ENCODE peak calls at places on chromosome 17, in seven cellular contexts. One of them, this sample, is unnamed.

GRCh38 chr17:73474370-73474988 is 162.7 kb upstream of the CDC42EP4 start:
- DNase-seq in neural progenitor cell: no peak
- DNase-seq in PC-9: peak
- DNase-seq in HepG2: peak
- DNase-seq in SK-N-SH: peak
- DNase-seq in A549: peak
- DNase-seq in IMR-90: peak
- DNase-seq in this sample: no peak

GRCh38 chr17:9999948-10000695 is 95.1 kb upstream of the RCVRN start:
- DNase-seq in IMR-90: no peak
- DNase-seq in A549: no peak
- DNase-seq in SK-N-SH: no peak
- DNase-seq in HepG2: no peak
- DNase-seq in neural progenitor cell: no peak
- DNase-seq in PC-9: no peak
- DNase-seq in this sample: no peak

GRCh38 chr17:59004338-59005111 is 102.2 kb downstream of the TRIM37 start:
- DNase-seq in HepG2: peak
- DNase-seq in A549: peak
- DNase-seq in IMR-90: peak
- DNase-seq in SK-N-SH: peak
- DNase-seq in PC-9: peak
- DNase-seq in neural progenitor cell: peak
- DNase-seq in this sample: peak

GRCh38 chr17:37557482-37557881 is 51.7 kb downstream of the SYNRG start:
- DNase-seq in A549: no peak
- DNase-seq in neural progenitor cell: no peak
- DNase-seq in HepG2: no peak
- DNase-seq in PC-9: no peak
- DNase-seq in SK-N-SH: no peak
- DNase-seq in IMR-90: no peak
- DNase-seq in this sample: no peak

GRCh38 chr17:65078441-65079160 is 22.1 kb upstream of the GNA13 start:
- DNase-seq in neural progenitor cell: no peak
- DNase-seq in SK-N-SH: no peak
- DNase-seq in A549: no peak
- DNase-seq in PC-9: no peak
- DNase-seq in IMR-90: peak
- DNase-seq in HepG2: no peak
- DNase-seq in this sample: no peak

GRCh38 chr17:77948690-77949114 is 9.8 kb upstream of the TNRC6C start:
- DNase-seq in IMR-90: peak
- DNase-seq in neural progenitor cell: peak
- DNase-seq in HepG2: peak
- DNase-seq in A549: peak
- DNase-seq in SK-N-SH: peak
- DNase-seq in PC-9: no peak
- DNase-seq in this sample: no peak

GRCh38 chr17:78723001-78723796 is 58.9 kb downstream of the CYTH1 start:
- DNase-seq in neural progenitor cell: peak
- DNase-seq in IMR-90: peak
- DNase-seq in PC-9: no peak
- DNase-seq in SK-N-SH: peak
- DNase-seq in A549: no peak
- DNase-seq in HepG2: no peak
- DNase-seq in this sample: no peak

GRCh38 chr17:43175213-43176118 is 4.5 kb downstream of the NBR1 start:
- DNase-seq in SK-N-SH: no peak
- DNase-seq in IMR-90: peak
- DNase-seq in neural progenitor cell: no peak
- DNase-seq in PC-9: no peak
- DNase-seq in HepG2: peak
- DNase-seq in A549: no peak
- DNase-seq in this sample: no peak

GRCh38 chr17:30226878-30227277 is 8.6 kb downstream of the SLC6A4 start:
- DNase-seq in IMR-90: no peak
- DNase-seq in HepG2: peak
- DNase-seq in neural progenitor cell: no peak
- DNase-seq in A549: no peak
- DNase-seq in PC-9: no peak
- DNase-seq in SK-N-SH: no peak
- DNase-seq in this sample: no peak

GRCh38 chr17:75724016-75725003 is 3.1 kb downstream of the ITGB4 start:
- DNase-seq in SK-N-SH: no peak
- DNase-seq in neural progenitor cell: no peak
- DNase-seq in A549: no peak
- DNase-seq in IMR-90: no peak
- DNase-seq in PC-9: no peak
- DNase-seq in HepG2: no peak
- DNase-seq in this sample: no peak
- H3K4me3 ChIP-seq in SK-N-SH: no peak
- H3K4me3 ChIP-seq in neural progenitor cell: no peak
- H3K4me3 ChIP-seq in A549: no peak
- H3K4me3 ChIP-seq in IMR-90: no peak
- H3K4me3 ChIP-seq in PC-9: peak
- H3K4me3 ChIP-seq in HepG2: no peak
- H3K4me3 ChIP-seq in this sample: no peak

GRCh38 chr17:45953561-45953960 is 45.5 kb upstream of the STH start:
- DNase-seq in SK-N-SH: no peak
- DNase-seq in PC-9: no peak
- DNase-seq in HepG2: no peak
- DNase-seq in A549: no peak
- DNase-seq in neural progenitor cell: no peak
- DNase-seq in IMR-90: no peak
- DNase-seq in this sample: no peak

GRCh38 chr17:45951403-45951802 is 47.6 kb upstream of the STH start:
- DNase-seq in PC-9: no peak
- DNase-seq in IMR-90: no peak
- DNase-seq in HepG2: no peak
- DNase-seq in A549: no peak
- DNase-seq in SK-N-SH: no peak
- DNase-seq in neural progenitor cell: no peak
- DNase-seq in this sample: no peak

GRCh38 chr17:45952814-45953320 is 46.2 kb upstream of the STH start:
- DNase-seq in IMR-90: no peak
- DNase-seq in neural progenitor cell: no peak
- DNase-seq in HepG2: no peak
- DNase-seq in SK-N-SH: no peak
- DNase-seq in A549: no peak
- DNase-seq in PC-9: no peak
- DNase-seq in this sample: no peak

GRCh38 chr17:45950888-45951287 is 48.2 kb upstream of the STH start:
- DNase-seq in SK-N-SH: no peak
- DNase-seq in PC-9: no peak
- DNase-seq in IMR-90: no peak
- DNase-seq in HepG2: no peak
- DNase-seq in A549: no peak
- DNase-seq in neural progenitor cell: no peak
- DNase-seq in this sample: no peak

GRCh38 chr17:45951941-45952340 is 47.1 kb upstream of the STH start:
- DNase-seq in HepG2: no peak
- DNase-seq in PC-9: no peak
- DNase-seq in SK-N-SH: no peak
- DNase-seq in neural progenitor cell: no peak
- DNase-seq in A549: no peak
- DNase-seq in IMR-90: no peak
- DNase-seq in this sample: no peak
- H3K4me2 ChIP-seq in HepG2: no peak
- H3K4me2 ChIP-seq in PC-9: no peak
- H3K4me2 ChIP-seq in SK-N-SH: no peak
- H3K4me2 ChIP-seq in neural progenitor cell: no peak
- H3K4me2 ChIP-seq in A549: no peak
- H3K4me2 ChIP-seq in IMR-90: no peak
- H3K4me2 ChIP-seq in this sample: no peak

DNA sequence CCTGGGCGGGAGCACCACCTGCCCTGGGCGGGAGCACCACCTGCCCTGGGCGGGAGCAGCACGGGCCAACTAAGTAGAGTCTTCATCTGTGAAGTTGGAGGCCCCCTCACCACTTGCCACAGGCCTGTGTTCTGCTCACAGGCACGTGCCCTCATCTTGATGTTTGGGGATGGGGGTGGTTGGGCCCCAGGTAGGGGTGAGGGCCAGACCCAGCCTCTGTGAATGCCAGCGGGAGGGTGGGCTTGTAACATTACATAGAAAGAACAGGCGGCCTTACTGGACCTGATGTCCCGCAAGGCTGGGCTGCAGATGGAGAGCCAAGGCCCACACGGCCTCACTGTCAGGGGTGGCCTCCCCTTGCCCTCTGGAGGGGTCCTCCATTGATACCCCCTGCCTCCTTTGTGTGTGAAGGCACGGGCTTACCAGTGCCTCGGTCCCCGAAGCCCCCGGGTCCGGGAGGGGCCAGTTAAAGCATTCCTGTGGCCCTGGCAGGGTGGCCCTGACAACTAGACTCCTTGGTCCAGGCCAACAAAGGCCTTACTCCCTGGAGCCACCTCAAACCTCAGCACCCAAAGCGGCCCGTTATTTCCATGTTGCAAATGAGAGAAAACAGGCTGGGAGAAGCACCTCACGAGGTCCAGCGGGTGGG is 1.1 kb upstream of the SLC16A3 start:
- DNase-seq in IMR-90: no peak
- DNase-seq in neural progenitor cell: no peak
- DNase-seq in HepG2: no peak
- DNase-seq in PC-9: no peak
- DNase-seq in SK-N-SH: no peak
- DNase-seq in A549: no peak
- DNase-seq in this sample: no peak
- H3K27ac ChIP-seq in IMR-90: no peak
- H3K27ac ChIP-seq in neural progenitor cell: no peak
- H3K27ac ChIP-seq in HepG2: peak
- H3K27ac ChIP-seq in PC-9: peak
- H3K27ac ChIP-seq in SK-N-SH: no peak
- H3K27ac ChIP-seq in A549: peak
- H3K27ac ChIP-seq in this sample: no peak

DNA sequence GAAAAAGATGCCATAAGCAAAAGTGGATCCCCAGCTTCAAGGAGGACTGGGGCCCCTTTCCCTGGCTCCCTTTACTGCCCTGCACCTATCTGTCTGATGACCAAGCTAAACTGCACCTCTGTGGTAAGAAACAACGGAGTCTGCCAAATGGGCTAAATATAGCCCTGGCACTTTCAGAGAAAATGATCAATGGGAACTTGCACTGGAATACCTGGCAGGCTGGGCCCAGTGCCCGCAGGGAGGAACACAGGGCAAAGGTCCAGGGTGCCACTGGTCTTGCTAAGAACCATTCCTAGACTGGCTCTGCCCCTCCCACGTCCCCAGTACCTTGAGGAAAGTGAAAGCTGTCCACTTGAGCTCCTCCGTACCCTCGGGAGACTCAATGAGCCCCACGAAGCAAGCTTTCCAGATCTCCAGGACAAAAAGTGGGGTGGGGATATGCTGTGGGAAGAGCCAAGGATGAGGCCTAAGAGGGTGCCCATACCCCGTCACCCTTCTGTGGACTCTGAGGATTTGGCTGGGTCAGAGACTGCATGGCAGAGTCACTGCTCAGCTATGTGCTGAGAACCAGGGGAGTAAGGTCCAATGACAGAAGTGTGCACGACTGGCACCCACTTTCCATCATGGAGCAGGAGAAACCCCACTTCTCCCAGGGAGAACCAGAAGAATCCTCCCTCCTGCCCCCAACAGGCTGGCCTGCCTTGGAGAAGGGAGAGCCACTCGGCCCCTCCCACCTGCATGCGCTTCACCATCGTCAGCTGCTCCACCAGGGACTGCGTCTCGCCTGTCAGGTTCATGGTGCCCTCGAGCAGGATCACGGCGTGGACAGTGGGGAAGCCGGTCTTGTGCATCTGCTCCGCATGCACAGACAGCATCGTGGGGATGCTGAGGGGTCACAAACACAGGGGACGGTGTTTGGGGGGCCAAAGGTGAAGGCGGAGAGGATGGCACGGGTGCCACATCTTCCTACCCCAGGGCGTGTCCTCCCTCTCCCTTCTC is 17.4 kb downstream of the CSF3 start:
- DNase-seq in neural progenitor cell: no peak
- DNase-seq in PC-9: no peak
- DNase-seq in A549: no peak
- DNase-seq in IMR-90: no peak
- DNase-seq in SK-N-SH: no peak
- DNase-seq in HepG2: no peak
- DNase-seq in this sample: no peak
- H3K4me3 ChIP-seq in neural progenitor cell: no peak
- H3K4me3 ChIP-seq in PC-9: no peak
- H3K4me3 ChIP-seq in A549: no peak
- H3K4me3 ChIP-seq in IMR-90: no peak
- H3K4me3 ChIP-seq in SK-N-SH: no peak
- H3K4me3 ChIP-seq in HepG2: no peak
- H3K4me3 ChIP-seq in this sample: no peak

GRCh38 chr17:61204456-61204855 is 195.2 kb upstream of the TBX2 start:
- DNase-seq in A549: no peak
- DNase-seq in PC-9: no peak
- DNase-seq in SK-N-SH: no peak
- DNase-seq in IMR-90: no peak
- DNase-seq in HepG2: no peak
- DNase-seq in neural progenitor cell: no peak
- DNase-seq in this sample: no peak
- H3K4me2 ChIP-seq in A549: no peak
- H3K4me2 ChIP-seq in PC-9: no peak
- H3K4me2 ChIP-seq in SK-N-SH: no peak
- H3K4me2 ChIP-seq in IMR-90: no peak
- H3K4me2 ChIP-seq in HepG2: no peak
- H3K4me2 ChIP-seq in neural progenitor cell: no peak
- H3K4me2 ChIP-seq in this sample: no peak